ENCODE peak calls at places on chromosomes 2 and 18, in nine cellular contexts. A is RWPE1; J is fibroblast of pulmonary artery; W is CD8-positive, alpha-beta T cell; Y is fibroblast of the aortic adventitia; F is progenitor cell of endocrine pancreas; C is HCT116; E is tibial artery; R is coronary artery. G is an unnamed sample.

GRCh38 chr2:161555826-161556225 is 68.4 kb upstream of the SLC4A10 start:
- DNase-seq in A (no peak), J (no peak), W (no peak), Y (no peak), F (no peak), C (no peak), E (no peak), R (no peak), G (no peak)

GRCh38 chr18:54187372-54187771 is 37.1 kb downstream of the MBD2 start:
- DNase-seq in A (no peak), J (no peak), W (no peak), Y (no peak), F (no peak), C (no peak), E (no peak), R (no peak), G (no peak)

GRCh38 chr2:172276961-172277360 is 150.4 kb upstream of the ITGA6 start:
- DNase-seq in A (no peak), J (no peak), W (no peak), Y (no peak), F (no peak), C (no peak), E (no peak), R (no peak), G (no peak)

GRCh38 chr2:63023444-63023843 is 27.2 kb upstream of the OTX1 start:
- DNase-seq in A (no peak), J (peak), W (no peak), Y (peak), F (no peak), C (peak), E (no peak), R (no peak), G (no peak)

GRCh38 chr2:140353541-140353940 is 1573.4 kb upstream of the NXPH2 start:
- DNase-seq in A (peak), J (peak), W (no peak), Y (peak), F (no peak), C (no peak), E (no peak), R (no peak), G (no peak)

GRCh38 chr18:23353459-23353858 is 99.6 kb upstream of the RIOK3 start:
- DNase-seq in A (no peak), J (no peak), W (no peak), Y (no peak), F (no peak), C (no peak), E (no peak), R (no peak), G (no peak)

GRCh38 chr2:106868199-106868598 is 17.8 kb downstream of the ST6GAL2 start:
- DNase-seq in A (no peak), J (no peak), W (no peak), Y (no peak), F (no peak), C (no peak), E (no peak), R (no peak), G (no peak)

GRCh38 chr2:197229509-197230458 is 80.8 kb downstream of the ANKRD44 start:
- DNase-seq in A (no peak), J (peak), W (no peak), Y (peak), F (no peak), C (no peak), E (no peak), R (no peak), G (no peak)

GRCh38 chr18:78531637-78532036 is 448.0 kb upstream of the SALL3 start:
- DNase-seq in A (no peak), J (no peak), W (no peak), Y (no peak), F (no peak), C (no peak), E (no peak), R (peak), G (no peak)

GRCh38 chr18:37322497-37323035 is 243.0 kb downstream of the CELF4 start:
- DNase-seq in A (peak), J (peak), W (no peak), Y (peak), F (no peak), C (peak), E (no peak), R (no peak), G (no peak)

GRCh38 chr18:23932385-23933067 is 82.0 kb upstream of the TTC39C start:
- DNase-seq in A (no peak), J (no peak), W (no peak), Y (peak), F (no peak), C (no peak), E (no peak), R (no peak), G (no peak)

GRCh38 chr2:74843371-74844298 is 9.7 kb downstream of the HK2 start:
- DNase-seq in A (no peak), J (peak), W (no peak), Y (peak), F (no peak), C (no peak), E (no peak), R (no peak), G (no peak)

GRCh38 chr2:138632066-138632465 is 130.5 kb downstream of the SPOPL start:
- DNase-seq in A (peak), J (peak), W (no peak), Y (peak), F (no peak), C (no peak), E (no peak), R (no peak), G (no peak)

GRCh38 chr2:238462782-238463396 is 36.2 kb downstream of the ASB1 start:
- DNase-seq in A (peak), J (peak), W (no peak), Y (peak), F (no peak), C (peak), E (no peak), R (no peak), G (no peak)

GRCh38 chr18:5759169-5759568 is 136.2 kb downstream of the TMEM200C start:
- DNase-seq in A (no peak), J (no peak), W (no peak), Y (no peak), F (no peak), C (no peak), E (no peak), R (no peak), G (no peak)

GRCh38 chr18:3679254-3679653 is 229.3 kb downstream of the TGIF1 start:
- DNase-seq in A (peak), J (no peak), W (no peak), Y (no peak), F (no peak), C (no peak), E (no peak), R (no peak), G (no peak)

GRCh38 chr2:201111096-201111495 is 4.9 kb upstream of the CFLAR start:
- DNase-seq in A (no peak), J (no peak), W (no peak), Y (no peak), F (no peak), C (no peak), E (no peak), R (no peak), G (no peak)

DNA sequence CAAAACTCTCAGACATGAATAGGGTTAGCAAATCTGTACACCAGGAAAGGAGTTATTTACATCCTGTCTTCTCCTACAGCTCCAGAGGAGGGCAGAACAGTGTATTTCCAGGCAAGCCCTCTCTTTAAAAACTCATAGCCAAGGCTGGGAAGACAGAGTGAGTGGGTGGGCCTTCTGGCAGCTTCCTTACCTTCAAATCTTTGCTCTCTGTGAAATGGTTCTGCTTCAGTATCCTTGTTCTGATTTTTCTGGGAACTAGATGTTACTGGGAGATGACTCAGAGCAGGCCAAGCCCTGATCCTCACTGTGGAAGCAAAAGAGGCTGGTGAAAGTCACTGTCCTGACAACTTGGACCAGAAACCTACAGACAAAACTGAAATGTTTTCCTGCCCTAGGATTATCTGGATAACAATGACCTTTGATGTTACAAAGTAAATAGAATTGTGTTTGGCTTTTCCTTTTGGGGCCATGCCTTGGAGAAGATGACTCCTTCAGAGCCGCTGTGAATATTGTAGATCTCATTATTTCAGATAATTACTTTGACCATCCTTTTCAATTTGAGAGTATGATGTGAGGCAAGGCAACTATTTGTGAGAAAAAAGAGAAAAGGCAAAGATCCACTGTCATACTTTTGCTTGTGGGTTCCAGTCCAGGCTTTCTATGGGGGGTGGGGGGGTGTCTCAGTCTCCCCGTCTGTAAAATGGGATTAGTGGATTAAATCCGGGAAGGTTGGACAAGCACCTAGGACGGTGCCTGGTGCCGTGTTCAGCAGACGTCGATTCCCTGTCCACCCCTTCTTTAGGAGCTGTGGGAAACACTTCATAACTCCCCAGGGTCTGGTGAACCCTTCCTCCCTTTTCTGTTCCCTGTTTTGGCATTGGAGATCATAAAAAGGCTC is 644 bp upstream of the QPCT start:
- DNase-seq in A (peak), J (peak), W (no peak), Y (peak), F (no peak), C (no peak), E (no peak), R (no peak), G (no peak)
- TF ChIP-seq CTCF in A (no peak), J (peak), W (no peak), Y (peak), F (peak), C (no peak), E (no peak), R (no peak), G (no peak)

GRCh38 chr2:47809903-47810302 is 27.0 kb downstream of the MSH6 start:
- DNase-seq in A (no peak), J (no peak), W (no peak), Y (no peak), F (no peak), C (no peak), E (no peak), R (no peak), G (no peak)
- TF ChIP-seq CTCF in A (no peak), J (no peak), W (no peak), Y (no peak), F (no peak), C (no peak), E (no peak), R (no peak), G (no peak)

GRCh38 chr2:24821433-24821891 is 28.2 kb downstream of the CENPO start:
- DNase-seq in A (no peak), J (no peak), W (peak), Y (no peak), F (no peak), C (no peak), E (no peak), R (peak), G (no peak)
- TF ChIP-seq CTCF in A (no peak), J (no peak), W (no peak), Y (no peak), F (no peak), C (no peak), E (no peak), R (no peak), G (no peak)

GRCh38 chr18:77191241-77191751 is 58.4 kb upstream of the GALR1 start:
- DNase-seq in A (no peak), J (peak), W (no peak), Y (peak), F (no peak), C (no peak), E (no peak), R (no peak), G (no peak)

GRCh38 chr18:77199707-77200106 is 49.9 kb upstream of the GALR1 start:
- DNase-seq in A (no peak), J (no peak), W (no peak), Y (peak), F (no peak), C (no peak), E (no peak), R (no peak), G (no peak)

GRCh38 chr18:77198663-77199062 is 51.0 kb upstream of the GALR1 start:
- DNase-seq in A (no peak), J (no peak), W (no peak), Y (no peak), F (no peak), C (no peak), E (no peak), R (no peak), G (no peak)

GRCh38 chr18:77201508-77201907 is 48.1 kb upstream of the GALR1 start:
- DNase-seq in A (peak), J (no peak), W (no peak), Y (no peak), F (no peak), C (no peak), E (no peak), R (no peak), G (no peak)

DNA sequence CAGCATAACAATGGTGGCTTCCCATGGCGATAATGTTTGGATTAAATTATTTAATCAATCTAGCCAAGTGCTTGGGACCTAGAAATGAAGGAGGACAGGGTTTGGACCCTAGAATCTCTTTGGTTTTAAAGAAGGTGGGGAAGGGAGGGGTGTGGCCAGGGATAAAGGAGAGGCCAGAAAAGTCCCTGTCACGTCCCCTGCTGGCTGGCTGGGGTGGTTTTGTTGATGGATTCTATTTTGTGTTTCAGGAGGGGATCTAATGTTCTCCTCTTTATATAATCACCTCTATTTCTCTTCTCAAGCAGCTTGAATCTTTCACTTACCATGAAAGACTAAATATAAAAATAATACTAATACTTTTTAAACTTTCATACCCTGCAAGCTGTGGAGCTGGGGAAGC is 52.6 kb upstream of the GALR1 start:
- DNase-seq in A (no peak), J (no peak), W (no peak), Y (no peak), F (no peak), C (peak), E (no peak), R (no peak), G (no peak)
- TF ChIP-seq CTCF in A (no peak), J (peak), W (no peak), Y (peak), F (peak), C (peak), E (no peak), R (no peak), G (no peak)

DNA sequence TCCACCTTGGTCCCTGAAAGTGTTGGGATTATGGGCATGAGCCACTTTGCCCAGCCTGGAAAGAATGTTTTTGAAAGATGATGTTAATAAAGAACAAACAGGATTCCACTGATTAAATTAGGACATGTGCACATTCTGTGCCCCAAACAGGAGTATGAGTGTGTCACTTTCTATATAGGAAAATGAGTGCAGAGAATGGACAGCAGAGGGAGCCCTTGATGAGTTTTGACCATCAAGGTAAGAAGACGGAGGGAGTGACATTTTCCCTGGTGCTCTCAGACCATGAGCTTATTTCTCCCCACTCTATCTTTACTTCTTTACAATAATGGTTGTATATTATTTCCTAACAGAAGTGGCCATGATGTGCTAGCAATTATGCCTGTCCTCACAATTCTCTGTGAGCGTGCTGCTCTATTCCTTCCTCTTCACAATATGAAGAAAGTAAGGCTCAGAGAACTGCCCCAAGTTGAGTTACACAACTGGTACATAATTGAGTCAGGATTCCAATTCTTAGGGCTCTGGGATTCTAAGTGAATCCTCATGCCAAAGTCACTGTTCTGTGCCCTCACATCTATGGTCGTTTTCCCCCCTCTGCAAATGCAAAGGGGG is 20.6 kb downstream of the RPL37A start:
- DNase-seq in A (peak), J (peak), W (peak), Y (peak), F (peak), C (peak), E (no peak), R (peak), G (no peak)
- TF ChIP-seq CTCF in A (peak), J (peak), W (peak), Y (peak), F (peak), C (peak), E (peak), R (peak), G (no peak)

GRCh38 chr2:164954954-164955701 is at the start of gene SLC38A11:
- DNase-seq in A (no peak), J (peak), W (no peak), Y (peak), F (peak), C (no peak), E (no peak), R (no peak), G (peak)
- TF ChIP-seq CTCF in A (no peak), J (no peak), W (no peak), Y (peak), F (peak), C (no peak), E (no peak), R (no peak), G (no peak)

GRCh38 chr2:208657468-208657867 is 250.9 kb downstream of the PTH2R start:
- DNase-seq in A (no peak), J (no peak), W (no peak), Y (no peak), F (no peak), C (peak), E (no peak), R (no peak), G (no peak)
- TF ChIP-seq CTCF in A (no peak), J (no peak), W (no peak), Y (no peak), F (no peak), C (peak), E (no peak), R (no peak), G (no peak)

GRCh38 chr2:235011607-235011928 is 59.8 kb downstream of the SH3BP4 start:
- DNase-seq in A (no peak), J (no peak), W (no peak), Y (no peak), F (no peak), C (no peak), E (no peak), R (no peak), G (no peak)
- TF ChIP-seq CTCF in A (no peak), J (no peak), W (no peak), Y (no peak), F (no peak), C (no peak), E (no peak), R (no peak), G (no peak)

G was measured in activated B cell treated with CpG ODN at 0.5 μM for 24 hours.